ENCODE peak calls at places on chromosomes 3 and 15, in eight cellular contexts. Q is body of pancreas, F is neural progenitor cell, X is right atrium auricular region, D is AG09309, S is mucosa of descending colon, I is left ventricle myocardium inferior, W is RWPE1. O is an unnamed sample.
A peak's percentile ranks its signal among the peaks of the same experiment; 100 is the strongest.

GRCh38 chr3:42214064-42214463 is 51.9 kb downstream of the CCK start:
- DNase-seq in X (no peak), D (no peak), I (no peak), W (no peak), F (no peak), Q (no peak), S (no peak), O (no peak)

GRCh38 chr3:129063841-129064482 is 3.4 kb downstream of the GP9 start:
- DNase-seq in D (no peak), S (peak; percentile 79), W (no peak), Q (no peak), X (no peak), F (no peak), I (no peak), O (no peak)

GRCh38 chr3:6600237-6600636 is 260.7 kb upstream of the GRM7 start:
- DNase-seq in D (no peak), W (no peak), F (no peak), Q (no peak), X (no peak), I (no peak), S (no peak), O (no peak)

GRCh38 chr15:52417501-52417900 is 111.2 kb downstream of the MYO5A start:
- DNase-seq in X (no peak), Q (no peak), F (no peak), I (no peak), D (no peak), W (peak; percentile 16), S (no peak), O (no peak)

GRCh38 chr3:55206000-55206399 is 278.1 kb upstream of the LRTM1 start:
- DNase-seq in I (no peak), Q (no peak), D (no peak), W (no peak), S (no peak), X (no peak), F (no peak), O (no peak)

GRCh38 chr15:66803182-66803729 is 101.2 kb downstream of the SMAD6 start:
- DNase-seq in F (peak; percentile 81), Q (peak; percentile 85), W (peak; percentile 96), I (peak; percentile 81), S (peak; percentile 83), X (peak; percentile 96), D (peak; percentile 89), O (peak; percentile 96)

GRCh38 chr3:141894524-141895176 is 18.2 kb downstream of the ATP1B3 start:
- DNase-seq in F (no peak), X (no peak), D (peak; percentile 74), I (no peak), Q (no peak), S (no peak), W (peak; percentile 46), O (no peak)

GRCh38 chr3:123757281-123757940 is 126.7 kb downstream of the MYLK start:
- DNase-seq in I (peak; percentile 59), S (peak; percentile 58), W (no peak), F (no peak), X (no peak), D (no peak), Q (no peak), O (peak; percentile 56)

GRCh38 chr3:81929697-81930096 is 168.3 kb upstream of the GBE1 start:
- DNase-seq in X (no peak), W (no peak), I (no peak), Q (peak; percentile 12), D (no peak), S (peak; percentile 3), F (no peak), O (no peak)

GRCh38 chr3:56940331-56940730 is 120.1 kb upstream of the SPATA12 start:
- DNase-seq in W (no peak), S (no peak), D (no peak), F (no peak), Q (no peak), X (no peak), I (no peak), O (no peak)

GRCh38 chr15:39704235-39704634 is 78.4 kb downstream of the FSIP1 start:
- DNase-seq in D (no peak), Q (no peak), X (no peak), F (no peak), W (no peak), S (no peak), I (no peak), O (no peak)

GRCh38 chr3:106191913-106192312 is 323.1 kb upstream of the CBLB start:
- DNase-seq in S (no peak), Q (no peak), D (no peak), I (no peak), F (no peak), X (no peak), W (no peak), O (no peak)

GRCh38 chr15:52099654-52100272 is 12.8 kb downstream of the BCL2L10 start:
- DNase-seq in Q (no peak), W (no peak), D (no peak), I (no peak), F (no peak), X (no peak), S (no peak), O (no peak)

GRCh38 chr15:70098170-70098460 is 398 bp upstream of the TLE3 start:
- DNase-seq in I (no peak), D (no peak), S (no peak), Q (no peak), F (no peak), W (no peak), X (no peak), O (no peak)

GRCh38 chr3:99845335-99845734 is 27.7 kb downstream of the CMSS1 start:
- DNase-seq in S (no peak), F (no peak), W (no peak), I (no peak), D (no peak), X (no peak), Q (no peak), O (no peak)

GRCh38 chr15:41884458-41884857 is 9.4 kb downstream of the SPTBN5 start:
- DNase-seq in X (no peak), F (no peak), I (no peak), S (no peak), D (no peak), W (no peak), Q (no peak), O (no peak)

GRCh38 chr3:10286596-10287295 is 6.0 kb downstream of the GHRL start:
- DNase-seq in W (no peak), Q (peak; percentile 32), S (no peak), X (no peak), D (peak; percentile 46), I (no peak), F (peak; percentile 53), O (no peak)

GRCh38 chr3:13651057-13651400 is 102.1 kb downstream of the FBLN2 start:
- DNase-seq in F (no peak), X (no peak), W (no peak), I (no peak), Q (no peak), D (no peak), S (no peak), O (no peak)

GRCh38 chr3:9396301-9396631 is 1.1 kb upstream of the SETD5 start:
- DNase-seq in D (peak; percentile 91), X (peak; percentile 92), F (peak; percentile 93), S (peak; percentile 94), W (peak; percentile 69), I (no peak), Q (peak; percentile 84), O (no peak)

GRCh38 chr3:141240290-141241247 is 8.9 kb downstream of the PXYLP1 start:
- DNase-seq in F (no peak), W (no peak), S (no peak), Q (no peak), I (no peak), D (no peak), X (no peak), O (peak; percentile 27)

GRCh38 chr3:45081506-45081905 is 55.4 kb downstream of the CLEC3B start:
- DNase-seq in X (no peak), D (no peak), Q (no peak), W (no peak), F (no peak), S (no peak), I (no peak), O (no peak)

GRCh38 chr3:174937488-174937887 is 78.4 kb downstream of the NAALADL2 start:
- DNase-seq in I (no peak), W (no peak), F (no peak), Q (no peak), S (no peak), X (no peak), D (peak; percentile 55), O (no peak)
- TF ChIP-seq CTCF in I (no peak), W (no peak), F (no peak), Q (no peak), S (no peak), X (no peak), D (no peak), O (no peak)

DNA sequence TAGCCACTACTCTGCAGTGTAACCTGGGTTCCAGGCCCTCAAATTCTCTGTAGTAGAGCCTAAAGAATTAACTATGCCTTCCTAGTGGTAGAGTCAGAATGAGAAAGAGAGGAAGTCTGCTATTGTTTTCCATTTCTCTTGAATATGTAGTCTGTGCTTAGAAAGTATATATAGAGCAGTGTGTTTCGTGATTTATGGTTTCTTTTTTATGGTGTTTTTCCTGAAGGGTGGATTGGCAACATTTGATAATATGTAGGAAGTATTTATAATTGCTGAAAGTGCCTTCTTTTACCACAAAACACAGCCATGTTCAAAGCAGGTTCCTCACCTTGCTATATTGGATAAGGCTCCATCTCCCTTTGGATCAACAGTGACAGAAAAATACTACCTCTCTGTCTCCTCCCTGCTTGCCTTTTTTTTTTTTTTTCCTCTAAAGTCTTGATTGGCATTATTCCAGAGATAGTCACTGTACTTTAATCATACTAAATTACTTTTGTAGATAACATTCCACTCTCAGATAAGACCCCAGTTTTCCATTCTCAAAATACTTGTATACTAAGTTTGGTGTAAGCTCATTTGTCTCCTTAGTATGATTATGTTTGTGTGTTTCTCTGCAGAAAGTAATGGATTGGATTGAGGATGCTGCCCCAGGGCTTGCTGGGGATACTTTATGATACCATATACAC is 47.8 kb downstream of the IQGAP1 start:
- DNase-seq in I (no peak), S (no peak), X (no peak), Q (no peak), F (no peak), D (no peak), W (no peak), O (no peak)
- TF ChIP-seq CTCF in I (no peak), S (no peak), X (no peak), Q (no peak), F (no peak), D (no peak), W (no peak), O (no peak)

GRCh38 chr15:57111002-57111401 is 192.6 kb downstream of the TCF12 start:
- DNase-seq in S (no peak), F (peak; percentile 19), Q (no peak), D (no peak), X (no peak), W (no peak), I (no peak), O (no peak)
- TF ChIP-seq CTCF in S (no peak), F (peak; percentile 31), Q (no peak), D (peak; percentile 13), X (no peak), W (no peak), I (peak; percentile 24), O (peak; percentile 23)

DNA sequence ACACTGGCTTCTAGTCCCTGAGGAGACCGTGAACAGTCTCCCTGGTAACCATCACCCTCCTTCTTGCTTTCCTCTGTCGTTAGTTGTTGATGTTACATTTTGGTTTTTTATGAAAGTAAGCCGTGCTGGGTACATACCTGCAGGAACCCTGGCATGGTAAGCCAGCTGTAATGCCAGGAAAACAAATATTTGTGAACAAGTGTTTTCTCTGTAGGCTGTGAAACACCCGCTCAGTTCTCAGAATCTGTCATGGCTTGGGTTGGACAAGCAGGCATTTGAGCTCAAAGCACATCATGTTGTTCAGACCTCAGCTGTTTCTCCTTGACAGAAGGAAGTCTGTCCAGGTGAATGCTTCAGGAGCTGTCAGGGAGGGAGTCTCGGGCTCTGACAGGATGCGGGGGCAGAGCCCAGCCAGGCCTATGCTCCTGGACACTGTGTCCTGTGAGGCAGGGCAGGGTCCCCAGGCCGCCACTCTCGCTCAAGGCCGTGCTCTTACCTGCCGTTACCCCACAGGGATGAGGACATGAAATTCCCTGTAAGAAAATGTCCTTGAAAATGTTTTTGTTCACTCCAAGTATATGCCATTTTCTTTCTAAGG is 63.7 kb downstream of the BOC start:
- DNase-seq in I (no peak), S (no peak), Q (peak; percentile 76), W (no peak), F (no peak), D (no peak), X (no peak), O (no peak)
- TF ChIP-seq CTCF in I (no peak), S (no peak), Q (no peak), W (no peak), F (no peak), D (no peak), X (no peak), O (no peak)